ENCODE peak calls at places on chromosome 22, in five cellular contexts. B, M, S, F and P are unnamed samples. For H3K27me3, the result is how much of the 10 kb centered on the place peaks cover.

GRCh38 chr22:27857441-27857840 is 55.9 kb upstream of the MN1 start:
- DNase-seq in B (no peak), M (peak), F (no peak), S (no peak), P (no peak)

GRCh38 chr22:46238541-46238940 is 11.6 kb downstream of the CDPF1 start:
- DNase-seq in S (no peak), F (no peak), M (no peak), B (no peak), P (no peak)

GRCh38 chr22:39814899-39815298 is 78.7 kb downstream of the ENTHD1 start:
- DNase-seq in M (no peak), F (no peak), S (no peak), B (no peak), P (no peak)

GRCh38 chr22:35085621-35086020 is 19.7 kb downstream of the ISX start:
- DNase-seq in S (peak), M (no peak), F (no peak), B (no peak), P (no peak)

GRCh38 chr22:46030241-46030880 is 53.4 kb upstream of the WNT7B start:
- DNase-seq in B (no peak), M (no peak), S (no peak), F (no peak), P (no peak)

GRCh38 chr22:42313804-42314581 is 43.5 kb upstream of the TCF20 start:
- DNase-seq in B (peak), M (no peak), S (peak), F (peak), P (peak)

GRCh38 chr22:24727218-24727851 is 47.2 kb downstream of the PIWIL3 start:
- DNase-seq in M (no peak), F (no peak), B (peak), S (peak), P (no peak)

GRCh38 chr22:24319451-24319850 is 48.8 kb downstream of the SPECC1L start:
- DNase-seq in B (no peak), M (no peak), F (no peak), S (no peak), P (no peak)

GRCh38 chr22:40626826-40627225 is 9.7 kb downstream of the MRTFA start:
- DNase-seq in M (no peak), S (no peak), B (no peak), F (no peak), P (no peak)

GRCh38 chr22:44246615-44247326 is 66.0 kb downstream of the SHISAL1 start:
- DNase-seq in F (no peak), S (no peak), B (no peak), M (no peak), P (no peak)

GRCh38 chr22:26414347-26414746 is 14.7 kb upstream of the ASPHD2 start:
- DNase-seq in M (no peak), S (no peak), B (no peak), F (no peak), P (no peak)

GRCh38 chr22:40728731-40729189 is 49.5 kb downstream of the MCHR1 start:
- DNase-seq in S (peak), M (no peak), F (peak), B (no peak), P (no peak)

GRCh38 chr22:23306438-23306921 is 126.2 kb downstream of the BCR start:
- DNase-seq in B (no peak), M (no peak), S (no peak), F (no peak), P (peak)

GRCh38 chr22:23306926-23307325 is 126.6 kb downstream of the BCR start:
- DNase-seq in S (no peak), M (no peak), B (no peak), F (no peak), P (no peak)

GRCh38 chr22:23305321-23305910 is 125.1 kb downstream of the BCR start:
- DNase-seq in S (no peak), M (no peak), F (no peak), B (peak), P (no peak)

GRCh38 chr22:23302171-23303002 is 122.1 kb downstream of the BCR start:
- DNase-seq in M (no peak), S (no peak), B (peak), F (no peak), P (no peak)

DNA sequence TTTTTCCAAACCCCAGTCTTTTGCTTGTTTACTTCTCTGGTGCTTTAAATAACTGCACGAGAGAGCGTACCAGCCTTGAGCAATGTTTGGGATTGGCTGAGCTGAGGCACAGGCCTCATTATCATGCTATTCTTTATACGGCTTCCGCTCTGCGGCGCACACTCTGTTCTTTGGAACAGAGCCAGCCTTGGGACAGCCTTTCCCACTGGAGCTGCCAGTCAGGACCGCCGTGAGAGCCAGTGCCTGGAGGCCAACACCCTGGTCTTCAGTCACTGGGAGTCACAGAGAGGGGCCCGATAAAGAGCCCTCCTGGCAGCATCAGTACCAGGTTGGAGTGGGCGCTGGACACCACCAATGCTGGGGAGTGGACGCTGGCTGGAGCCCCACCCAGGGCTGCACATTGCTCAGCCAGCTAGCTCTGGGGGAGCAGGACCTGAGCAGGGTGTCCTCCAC is 125.6 kb downstream of the BCR start:
- DNase-seq in M (peak), F (no peak), B (peak), S (peak), P (peak)
- H3K27ac ChIP-seq in M (peak), F (no peak), B (peak), S (peak), P (no peak)

GRCh38 chr22:31005535-31005934 is 36.5 kb downstream of the TUG1 start:
- DNase-seq in F (no peak), S (no peak), M (no peak), B (no peak), P (no peak)
- H3K4me3 ChIP-seq in F (no peak), S (no peak), M (no peak), B (no peak), P (no peak)

GRCh38 chr22:19892249-19892879 is 37.7 kb upstream of the GNB1L start:
- DNase-seq in F (peak), B (peak), S (no peak), M (no peak), P (no peak)

GRCh38 chr22:19890502-19891349 is 36.1 kb upstream of the GNB1L start:
- DNase-seq in S (no peak), M (no peak), B (no peak), F (no peak), P (no peak)

GRCh38 chr22:19888131-19888746 is 33.6 kb upstream of the GNB1L start:
- DNase-seq in B (no peak), S (no peak), M (peak), F (no peak), P (no peak)

GRCh38 chr22:19891350-19892248 is 36.9 kb upstream of the GNB1L start:
- DNase-seq in M (no peak), S (no peak), F (peak), B (peak), P (peak)

GRCh38 chr22:19889951-19890350 is 35.3 kb upstream of the GNB1L start:
- DNase-seq in M (peak), F (no peak), B (no peak), S (no peak), P (no peak)
- H3K27me3 ChIP-seq in M (under half), F (under half), B (under half), S (under half), P (under half)

DNA sequence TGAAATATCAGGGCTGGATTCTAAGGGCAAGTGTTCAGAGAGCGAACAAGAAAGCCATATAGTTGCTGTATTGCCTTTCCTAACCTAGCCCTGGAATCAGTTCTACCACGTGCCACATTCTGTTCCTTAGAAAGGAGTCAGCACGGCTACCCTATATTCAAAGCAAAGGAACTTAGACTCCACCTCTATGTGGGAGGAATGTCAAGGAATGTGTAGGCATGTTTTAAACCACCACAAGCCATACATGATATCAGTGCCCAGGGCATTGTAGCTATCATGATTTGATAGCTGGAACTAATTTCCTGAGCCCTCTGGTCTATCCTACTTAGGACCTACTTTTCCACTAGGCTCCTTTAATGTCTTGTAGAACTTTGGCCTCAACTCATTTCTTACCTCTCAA is 2.5 kb upstream of the EIF4ENIF1 start:
- DNase-seq in M (no peak), B (no peak), F (no peak), S (no peak), P (no peak)
- H3K27ac ChIP-seq in M (peak), B (no peak), F (no peak), S (no peak), P (peak)